ENCODE peak calls at places on chromosomes 12 and 14, in five cellular contexts. E is NCI-H226; M is activated naive CD8-positive, alpha-beta T cell treated with anti-CD3 and anti-CD28 coated beads, Interleukin-2, amount 50 U/mL, for 24 hours; U is NCI-H69; Q is amygdala. C is an unnamed sample.
A peak's percentile ranks its signal among the peaks of the same experiment; 100 is the strongest.

GRCh38 chr12:19181666-19182426 is 52.3 kb downstream of the PLEKHA5 start:
- DNase-seq in E (no peak), M (no peak), U (peak; percentile 19), Q (no peak), C (no peak)

GRCh38 chr12:96445743-96446655 is 43.4 kb upstream of the CFAP54 start:
- DNase-seq in E (peak; percentile 96), M (peak; percentile 30), U (no peak), Q (no peak), C (no peak)

GRCh38 chr12:76586764-76587395 is 27.3 kb upstream of the OSBPL8 start:
- DNase-seq in E (peak; percentile 29), M (peak; percentile 16), U (peak; percentile 33), Q (no peak), C (peak; percentile 26)

GRCh38 chr14:21631084-21631483 is 3.7 kb downstream of the OR10G2 start:
- DNase-seq in E (no peak), M (no peak), U (no peak), Q (no peak), C (no peak)

GRCh38 chr12:54259194-54260011 is 20.5 kb downstream of the CBX5 start:
- DNase-seq in E (peak; percentile 95), M (peak; percentile 69), U (peak; percentile 99), Q (peak; percentile 74), C (peak; percentile 98)

GRCh38 chr12:125683748-125684381 is 618.6 kb downstream of the AACS start:
- DNase-seq in E (no peak), M (peak; percentile 55), U (peak; percentile 80), Q (no peak), C (peak; percentile 66)

GRCh38 chr12:18643673-18644072 is 94.1 kb downstream of the PLCZ1 start:
- DNase-seq in E (no peak), M (no peak), U (no peak), Q (no peak), C (no peak)

GRCh38 chr12:121472150-121472905 is 72.4 kb downstream of the RNF34 start:
- DNase-seq in E (no peak), M (no peak), U (no peak), Q (no peak), C (no peak)

GRCh38 chr14:22650046-22650739 is 6.0 kb upstream of the OR6J1 start:
- DNase-seq in E (no peak), M (no peak), U (no peak), Q (no peak), C (no peak)

GRCh38 chr12:6376079-6376941 is 947 bp upstream of the SCNN1A start:
- DNase-seq in E (peak; percentile 89), M (no peak), U (peak; percentile 50), Q (no peak), C (peak; percentile 71)

GRCh38 chr12:31005944-31006361 is 67.7 kb upstream of the DDX11 start:
- DNase-seq in E (peak; percentile 85), M (no peak), U (no peak), Q (no peak), C (no peak)

GRCh38 chr12:88579941-88580871 is at the start of gene KITLG:
- DNase-seq in E (peak; percentile 89), M (peak; percentile 19), U (peak; percentile 98), Q (peak; percentile 17), C (peak; percentile 95)

GRCh38 chr14:23645812-23646647 is 9.9 kb downstream of the DHRS2 start:
- DNase-seq in E (no peak), M (no peak), U (no peak), Q (no peak), C (no peak)

GRCh38 chr14:75886661-75887348 is 95.0 kb downstream of the TGFB3 start:
- DNase-seq in E (peak; percentile 16), M (no peak), U (no peak), Q (no peak), C (no peak)

GRCh38 chr12:114799574-114800487 is 115.9 kb upstream of the TBX3 start:
- DNase-seq in E (peak; percentile 50), M (no peak), U (no peak), Q (no peak), C (no peak)

GRCh38 chr12:57089259-57090245 is 638 bp downstream of the NAB2 start:
- DNase-seq in E (peak; percentile 88), M (peak; percentile 69), U (peak; percentile 59), Q (no peak), C (peak; percentile 40)

GRCh38 chr12:47949441-47950341 is 13.7 kb upstream of the TMEM106C start:
- DNase-seq in E (peak; percentile 84), M (peak; percentile 68), U (peak; percentile 79), Q (no peak), C (peak; percentile 88)

GRCh38 chr14:56703947-56704346 is 106.3 kb downstream of the OTX2 start:
- DNase-seq in E (no peak), M (no peak), U (peak; percentile 56), Q (no peak), C (peak; percentile 10)

GRCh38 chr12:3250034-3250433 is 172.9 kb downstream of the TSPAN9 start:
- DNase-seq in E (no peak), M (no peak), U (no peak), Q (no peak), C (no peak)

GRCh38 chr12:67705394-67706370 is 57.1 kb downstream of the DYRK2 start:
- DNase-seq in E (peak; percentile 40), M (no peak), U (peak; percentile 16), Q (no peak), C (no peak)

GRCh38 chr14:60294670-60295069 is 45.6 kb downstream of the PPM1A start:
- DNase-seq in E (no peak), M (no peak), U (no peak), Q (no peak), C (no peak)

GRCh38 chr14:103141117-103141796 is 18.0 kb downstream of the TNFAIP2 start:
- DNase-seq in E (peak; percentile 28), M (peak; percentile 49), U (peak; percentile 80), Q (no peak), C (no peak)

GRCh38 chr14:64405295-64405694 is 17.1 kb downstream of the MTHFD1 start:
- DNase-seq in E (no peak), M (no peak), U (no peak), Q (no peak), C (no peak)